ENCODE peak calls at places on chromosomes 16 and 17, in six cellular contexts. J is T-helper 1 cell; N is GM04504; S is anterior cingulate cortex; D is left ventricle myocardium inferior; G is activated T-helper 9 cell treated with anti-CD3 and anti-CD28 coated beads, Interleukin-2, amount 50 U/mL, for 16 hours. A is an unnamed sample.

GRCh38 chr16:23389201-23389600 is 63.8 kb downstream of the COG7 start:
- DNase-seq in S (no peak), N (no peak), J (no peak), G (no peak), D (no peak), A (no peak)

GRCh38 chr17:57572062-57572461 is 173.0 kb downstream of the CCDC182 start:
- DNase-seq in D (no peak), G (no peak), S (no peak), J (no peak), N (no peak), A (no peak)

GRCh38 chr17:67076290-67076689 is 31.9 kb downstream of the CACNG1 start:
- DNase-seq in G (no peak), S (no peak), D (no peak), J (no peak), N (no peak), A (no peak)

GRCh38 chr17:76716146-76716833 is 5.5 kb upstream of the MXRA7 start:
- DNase-seq in S (peak), J (no peak), N (peak), D (peak), G (peak), A (peak)

GRCh38 chr17:44981221-44981968 is 13.3 kb upstream of the C1QL1 start:
- DNase-seq in S (no peak), N (no peak), G (no peak), J (no peak), D (no peak), A (no peak)

GRCh38 chr17:73575470-73576235 is 68.6 kb downstream of the SDK2 start:
- DNase-seq in J (no peak), N (no peak), D (no peak), S (no peak), G (no peak), A (no peak)

GRCh38 chr17:31061678-31062077 is 33.1 kb upstream of the NF1 start:
- DNase-seq in G (no peak), J (no peak), N (no peak), D (no peak), S (no peak), A (no peak)

GRCh38 chr17:81713556-81714411 is 1.7 kb downstream of the SLC25A10 start:
- DNase-seq in D (no peak), S (no peak), J (no peak), N (no peak), G (no peak), A (no peak)

GRCh38 chr16:75256059-75256870 is 4.8 kb upstream of the BCAR1 start:
- DNase-seq in N (no peak), G (no peak), D (no peak), J (no peak), S (no peak), A (no peak)

GRCh38 chr17:18980682-18981384 is 23.7 kb downstream of the FAM83G start:
- DNase-seq in J (no peak), N (no peak), D (no peak), G (no peak), S (no peak), A (no peak)